ENCODE peak calls at places on chromosomes 2 and 18, in nine cellular contexts. One of them, this sample, is unnamed.

GRCh38 chr18:39341106-39341505 is 1775.5 kb upstream of the CELF4 start:
- DNase-seq in hepatocyte: no peak
- DNase-seq in stimulated activated CD4-positive, alpha-beta T cell treated with anti-CD3 and anti-CD28 coated beads, TNF-alpha, amount 100 ng/mL, for 24 hours: no peak
- DNase-seq in Ammon's horn: no peak
- DNase-seq in MV-4-11: no peak
- DNase-seq in iPS DF 19.7: no peak
- DNase-seq in A549: no peak
- DNase-seq in activated gamma-delta T cell: no peak
- DNase-seq in fibroblast of the aortic adventitia: no peak
- DNase-seq in this sample: no peak

GRCh38 chr18:75208055-75208835 is 694 bp downstream of the PTGR3 start:
- DNase-seq in hepatocyte: peak; percentile 71
- DNase-seq in stimulated activated CD4-positive, alpha-beta T cell treated with anti-CD3 and anti-CD28 coated beads, TNF-alpha, amount 100 ng/mL, for 24 hours: peak; percentile 48
- DNase-seq in Ammon's horn: peak; percentile 63
- DNase-seq in MV-4-11: peak; percentile 45
- DNase-seq in iPS DF 19.7: no peak
- DNase-seq in A549: peak; percentile 47
- DNase-seq in activated gamma-delta T cell: peak; percentile 34
- DNase-seq in fibroblast of the aortic adventitia: peak; percentile 57
- DNase-seq in this sample: no peak

GRCh38 chr2:205612661-205613060 is 69.6 kb upstream of the NRP2 start:
- DNase-seq in hepatocyte: no peak
- DNase-seq in stimulated activated CD4-positive, alpha-beta T cell treated with anti-CD3 and anti-CD28 coated beads, TNF-alpha, amount 100 ng/mL, for 24 hours: peak; percentile 56
- DNase-seq in Ammon's horn: no peak
- DNase-seq in MV-4-11: no peak
- DNase-seq in iPS DF 19.7: no peak
- DNase-seq in A549: no peak
- DNase-seq in activated gamma-delta T cell: no peak
- DNase-seq in fibroblast of the aortic adventitia: no peak
- DNase-seq in this sample: no peak

GRCh38 chr2:73172963-73173362 is 29.4 kb upstream of the NOTO start:
- DNase-seq in hepatocyte: peak; percentile 21
- DNase-seq in stimulated activated CD4-positive, alpha-beta T cell treated with anti-CD3 and anti-CD28 coated beads, TNF-alpha, amount 100 ng/mL, for 24 hours: peak; percentile 51
- DNase-seq in Ammon's horn: no peak
- DNase-seq in MV-4-11: no peak
- DNase-seq in iPS DF 19.7: no peak
- DNase-seq in A549: no peak
- DNase-seq in activated gamma-delta T cell: no peak
- DNase-seq in fibroblast of the aortic adventitia: peak; percentile 12
- DNase-seq in this sample: no peak

GRCh38 chr2:25558262-25558661 is 115.1 kb downstream of the DTNB start:
- DNase-seq in hepatocyte: no peak
- DNase-seq in stimulated activated CD4-positive, alpha-beta T cell treated with anti-CD3 and anti-CD28 coated beads, TNF-alpha, amount 100 ng/mL, for 24 hours: peak; percentile 14
- DNase-seq in Ammon's horn: peak; percentile 34
- DNase-seq in MV-4-11: peak; percentile 95
- DNase-seq in iPS DF 19.7: no peak
- DNase-seq in A549: no peak
- DNase-seq in activated gamma-delta T cell: no peak
- DNase-seq in fibroblast of the aortic adventitia: peak; percentile 73
- DNase-seq in this sample: no peak

GRCh38 chr2:38835015-38835601 is 40.6 kb downstream of the DHX57 start:
- DNase-seq in hepatocyte: peak; percentile 39
- DNase-seq in stimulated activated CD4-positive, alpha-beta T cell treated with anti-CD3 and anti-CD28 coated beads, TNF-alpha, amount 100 ng/mL, for 24 hours: no peak
- DNase-seq in Ammon's horn: no peak
- DNase-seq in MV-4-11: peak; percentile 6
- DNase-seq in iPS DF 19.7: no peak
- DNase-seq in A549: peak; percentile 55
- DNase-seq in activated gamma-delta T cell: no peak
- DNase-seq in fibroblast of the aortic adventitia: peak; percentile 36
- DNase-seq in this sample: no peak

GRCh38 chr2:66772618-66773017 is 337.7 kb downstream of the MEIS1 start:
- DNase-seq in hepatocyte: peak; percentile 9
- DNase-seq in stimulated activated CD4-positive, alpha-beta T cell treated with anti-CD3 and anti-CD28 coated beads, TNF-alpha, amount 100 ng/mL, for 24 hours: no peak
- DNase-seq in Ammon's horn: no peak
- DNase-seq in MV-4-11: no peak
- DNase-seq in iPS DF 19.7: no peak
- DNase-seq in A549: no peak
- DNase-seq in activated gamma-delta T cell: no peak
- DNase-seq in fibroblast of the aortic adventitia: no peak
- DNase-seq in this sample: no peak

GRCh38 chr18:3875376-3875775 is 425.4 kb downstream of the TGIF1 start:
- DNase-seq in hepatocyte: no peak
- DNase-seq in stimulated activated CD4-positive, alpha-beta T cell treated with anti-CD3 and anti-CD28 coated beads, TNF-alpha, amount 100 ng/mL, for 24 hours: no peak
- DNase-seq in Ammon's horn: no peak
- DNase-seq in MV-4-11: no peak
- DNase-seq in iPS DF 19.7: no peak
- DNase-seq in A549: no peak
- DNase-seq in activated gamma-delta T cell: no peak
- DNase-seq in fibroblast of the aortic adventitia: no peak
- DNase-seq in this sample: no peak

GRCh38 chr2:224944707-224945106 is 97.6 kb downstream of the DOCK10 start:
- DNase-seq in hepatocyte: no peak
- DNase-seq in stimulated activated CD4-positive, alpha-beta T cell treated with anti-CD3 and anti-CD28 coated beads, TNF-alpha, amount 100 ng/mL, for 24 hours: no peak
- DNase-seq in Ammon's horn: no peak
- DNase-seq in MV-4-11: no peak
- DNase-seq in iPS DF 19.7: no peak
- DNase-seq in A549: no peak
- DNase-seq in activated gamma-delta T cell: no peak
- DNase-seq in fibroblast of the aortic adventitia: no peak
- DNase-seq in this sample: no peak

GRCh38 chr18:9008709-9009635 is 93.5 kb upstream of the NDUFV2 start:
- DNase-seq in hepatocyte: peak; percentile 10
- DNase-seq in stimulated activated CD4-positive, alpha-beta T cell treated with anti-CD3 and anti-CD28 coated beads, TNF-alpha, amount 100 ng/mL, for 24 hours: no peak
- DNase-seq in Ammon's horn: no peak
- DNase-seq in MV-4-11: no peak
- DNase-seq in iPS DF 19.7: no peak
- DNase-seq in A549: no peak
- DNase-seq in activated gamma-delta T cell: no peak
- DNase-seq in fibroblast of the aortic adventitia: no peak
- DNase-seq in this sample: no peak

GRCh38 chr2:199716807-199717586 is 134.0 kb downstream of the FTCDNL1 start:
- DNase-seq in hepatocyte: no peak
- DNase-seq in stimulated activated CD4-positive, alpha-beta T cell treated with anti-CD3 and anti-CD28 coated beads, TNF-alpha, amount 100 ng/mL, for 24 hours: no peak
- DNase-seq in Ammon's horn: no peak
- DNase-seq in MV-4-11: no peak
- DNase-seq in iPS DF 19.7: no peak
- DNase-seq in A549: peak; percentile 51
- DNase-seq in activated gamma-delta T cell: no peak
- DNase-seq in fibroblast of the aortic adventitia: no peak
- DNase-seq in this sample: no peak

GRCh38 chr2:15334650-15335326 is 226.3 kb downstream of the NBAS start:
- DNase-seq in hepatocyte: no peak
- DNase-seq in stimulated activated CD4-positive, alpha-beta T cell treated with anti-CD3 and anti-CD28 coated beads, TNF-alpha, amount 100 ng/mL, for 24 hours: no peak
- DNase-seq in Ammon's horn: no peak
- DNase-seq in MV-4-11: no peak
- DNase-seq in iPS DF 19.7: no peak
- DNase-seq in A549: no peak
- DNase-seq in activated gamma-delta T cell: no peak
- DNase-seq in fibroblast of the aortic adventitia: peak; percentile 60
- DNase-seq in this sample: no peak

GRCh38 chr2:86025229-86025820 is 80.4 kb downstream of the POLR1A start:
- DNase-seq in hepatocyte: no peak
- DNase-seq in stimulated activated CD4-positive, alpha-beta T cell treated with anti-CD3 and anti-CD28 coated beads, TNF-alpha, amount 100 ng/mL, for 24 hours: no peak
- DNase-seq in Ammon's horn: peak; percentile 52
- DNase-seq in MV-4-11: no peak
- DNase-seq in iPS DF 19.7: no peak
- DNase-seq in A549: peak; percentile 57
- DNase-seq in activated gamma-delta T cell: no peak
- DNase-seq in fibroblast of the aortic adventitia: no peak
- DNase-seq in this sample: no peak

GRCh38 chr2:3465844-3466481 is 53.4 kb downstream of the ADI1 start:
- DNase-seq in hepatocyte: peak; percentile 68
- DNase-seq in stimulated activated CD4-positive, alpha-beta T cell treated with anti-CD3 and anti-CD28 coated beads, TNF-alpha, amount 100 ng/mL, for 24 hours: no peak
- DNase-seq in Ammon's horn: no peak
- DNase-seq in MV-4-11: peak; percentile 76
- DNase-seq in iPS DF 19.7: no peak
- DNase-seq in A549: peak; percentile 52
- DNase-seq in activated gamma-delta T cell: no peak
- DNase-seq in fibroblast of the aortic adventitia: peak; percentile 93
- DNase-seq in this sample: no peak

GRCh38 chr2:149743842-149744468 is 156.4 kb upstream of the MMADHC start:
- DNase-seq in hepatocyte: no peak
- DNase-seq in stimulated activated CD4-positive, alpha-beta T cell treated with anti-CD3 and anti-CD28 coated beads, TNF-alpha, amount 100 ng/mL, for 24 hours: no peak
- DNase-seq in Ammon's horn: no peak
- DNase-seq in MV-4-11: no peak
- DNase-seq in iPS DF 19.7: no peak
- DNase-seq in A549: peak; percentile 57
- DNase-seq in activated gamma-delta T cell: no peak
- DNase-seq in fibroblast of the aortic adventitia: peak; percentile 90
- DNase-seq in this sample: no peak

GRCh38 chr2:233414777-233415570 is 60.7 kb downstream of the DGKD start:
- DNase-seq in hepatocyte: no peak
- DNase-seq in stimulated activated CD4-positive, alpha-beta T cell treated with anti-CD3 and anti-CD28 coated beads, TNF-alpha, amount 100 ng/mL, for 24 hours: peak; percentile 54
- DNase-seq in Ammon's horn: no peak
- DNase-seq in MV-4-11: no peak
- DNase-seq in iPS DF 19.7: no peak
- DNase-seq in A549: peak; percentile 66
- DNase-seq in activated gamma-delta T cell: no peak
- DNase-seq in fibroblast of the aortic adventitia: peak; percentile 51
- DNase-seq in this sample: no peak

GRCh38 chr2:43104106-43104505 is 122.3 kb downstream of the ZFP36L2 start:
- DNase-seq in hepatocyte: no peak
- DNase-seq in stimulated activated CD4-positive, alpha-beta T cell treated with anti-CD3 and anti-CD28 coated beads, TNF-alpha, amount 100 ng/mL, for 24 hours: no peak
- DNase-seq in Ammon's horn: no peak
- DNase-seq in MV-4-11: no peak
- DNase-seq in iPS DF 19.7: no peak
- DNase-seq in A549: no peak
- DNase-seq in activated gamma-delta T cell: no peak
- DNase-seq in fibroblast of the aortic adventitia: no peak
- DNase-seq in this sample: no peak

GRCh38 chr2:45992021-45992745 is 305.0 kb upstream of the EPAS1 start:
- DNase-seq in hepatocyte: peak; percentile 49
- DNase-seq in stimulated activated CD4-positive, alpha-beta T cell treated with anti-CD3 and anti-CD28 coated beads, TNF-alpha, amount 100 ng/mL, for 24 hours: no peak
- DNase-seq in Ammon's horn: no peak
- DNase-seq in MV-4-11: no peak
- DNase-seq in iPS DF 19.7: no peak
- DNase-seq in A549: peak; percentile 99
- DNase-seq in activated gamma-delta T cell: no peak
- DNase-seq in fibroblast of the aortic adventitia: peak; percentile 98
- DNase-seq in this sample: no peak

GRCh38 chr2:39632871-39633270 is 32.8 kb upstream of the TMEM178A start:
- DNase-seq in hepatocyte: no peak
- DNase-seq in stimulated activated CD4-positive, alpha-beta T cell treated with anti-CD3 and anti-CD28 coated beads, TNF-alpha, amount 100 ng/mL, for 24 hours: no peak
- DNase-seq in Ammon's horn: no peak
- DNase-seq in MV-4-11: no peak
- DNase-seq in iPS DF 19.7: no peak
- DNase-seq in A549: no peak
- DNase-seq in activated gamma-delta T cell: no peak
- DNase-seq in fibroblast of the aortic adventitia: peak; percentile 98
- DNase-seq in this sample: no peak

GRCh38 chr2:8882094-8882493 is 44.7 kb upstream of the KIDINS220 start:
- DNase-seq in hepatocyte: no peak
- DNase-seq in stimulated activated CD4-positive, alpha-beta T cell treated with anti-CD3 and anti-CD28 coated beads, TNF-alpha, amount 100 ng/mL, for 24 hours: no peak
- DNase-seq in Ammon's horn: peak; percentile 25
- DNase-seq in MV-4-11: peak; percentile 28
- DNase-seq in iPS DF 19.7: peak; percentile 42
- DNase-seq in A549: peak; percentile 55
- DNase-seq in activated gamma-delta T cell: no peak
- DNase-seq in fibroblast of the aortic adventitia: peak; percentile 33
- DNase-seq in this sample: peak; percentile 68

GRCh38 chr18:34544930-34545329 is 165.2 kb upstream of the DTNA start:
- DNase-seq in hepatocyte: no peak
- DNase-seq in stimulated activated CD4-positive, alpha-beta T cell treated with anti-CD3 and anti-CD28 coated beads, TNF-alpha, amount 100 ng/mL, for 24 hours: no peak
- DNase-seq in Ammon's horn: no peak
- DNase-seq in MV-4-11: no peak
- DNase-seq in iPS DF 19.7: no peak
- DNase-seq in A549: no peak
- DNase-seq in activated gamma-delta T cell: no peak
- DNase-seq in fibroblast of the aortic adventitia: no peak
- DNase-seq in this sample: no peak

GRCh38 chr2:208064220-208064951 is 39.1 kb upstream of the PLEKHM3 start:
- DNase-seq in hepatocyte: no peak
- DNase-seq in stimulated activated CD4-positive, alpha-beta T cell treated with anti-CD3 and anti-CD28 coated beads, TNF-alpha, amount 100 ng/mL, for 24 hours: no peak
- DNase-seq in Ammon's horn: no peak
- DNase-seq in MV-4-11: peak; percentile 72
- DNase-seq in iPS DF 19.7: no peak
- DNase-seq in A549: peak; percentile 23
- DNase-seq in activated gamma-delta T cell: no peak
- DNase-seq in fibroblast of the aortic adventitia: peak; percentile 93
- DNase-seq in this sample: no peak

GRCh38 chr2:71561441-71562267 is 108.3 kb downstream of the DYSF start:
- DNase-seq in hepatocyte: no peak
- DNase-seq in stimulated activated CD4-positive, alpha-beta T cell treated with anti-CD3 and anti-CD28 coated beads, TNF-alpha, amount 100 ng/mL, for 24 hours: no peak
- DNase-seq in Ammon's horn: no peak
- DNase-seq in MV-4-11: no peak
- DNase-seq in iPS DF 19.7: no peak
- DNase-seq in A549: no peak
- DNase-seq in activated gamma-delta T cell: no peak
- DNase-seq in fibroblast of the aortic adventitia: no peak
- DNase-seq in this sample: no peak

GRCh38 chr2:44578401-44579135 is 216.8 kb downstream of the CAMKMT start:
- DNase-seq in hepatocyte: no peak
- DNase-seq in stimulated activated CD4-positive, alpha-beta T cell treated with anti-CD3 and anti-CD28 coated beads, TNF-alpha, amount 100 ng/mL, for 24 hours: no peak
- DNase-seq in Ammon's horn: no peak
- DNase-seq in MV-4-11: peak; percentile 90
- DNase-seq in iPS DF 19.7: no peak
- DNase-seq in A549: no peak
- DNase-seq in activated gamma-delta T cell: no peak
- DNase-seq in fibroblast of the aortic adventitia: peak; percentile 69
- DNase-seq in this sample: no peak

GRCh38 chr2:1590611-1591460 is 153.5 kb downstream of the PXDN start:
- DNase-seq in hepatocyte: no peak
- DNase-seq in stimulated activated CD4-positive, alpha-beta T cell treated with anti-CD3 and anti-CD28 coated beads, TNF-alpha, amount 100 ng/mL, for 24 hours: no peak
- DNase-seq in Ammon's horn: no peak
- DNase-seq in MV-4-11: no peak
- DNase-seq in iPS DF 19.7: no peak
- DNase-seq in A549: no peak
- DNase-seq in activated gamma-delta T cell: no peak
- DNase-seq in fibroblast of the aortic adventitia: peak; percentile 28
- DNase-seq in this sample: no peak

GRCh38 chr2:172308253-172308935 is 119.0 kb upstream of the ITGA6 start:
- DNase-seq in hepatocyte: no peak
- DNase-seq in stimulated activated CD4-positive, alpha-beta T cell treated with anti-CD3 and anti-CD28 coated beads, TNF-alpha, amount 100 ng/mL, for 24 hours: no peak
- DNase-seq in Ammon's horn: no peak
- DNase-seq in MV-4-11: peak; percentile 10
- DNase-seq in iPS DF 19.7: no peak
- DNase-seq in A549: no peak
- DNase-seq in activated gamma-delta T cell: no peak
- DNase-seq in fibroblast of the aortic adventitia: no peak
- DNase-seq in this sample: no peak

GRCh38 chr2:47264183-47264582 is 109.1 kb upstream of the STPG4 start:
- DNase-seq in hepatocyte: no peak
- DNase-seq in stimulated activated CD4-positive, alpha-beta T cell treated with anti-CD3 and anti-CD28 coated beads, TNF-alpha, amount 100 ng/mL, for 24 hours: no peak
- DNase-seq in Ammon's horn: peak; percentile 68
- DNase-seq in MV-4-11: peak; percentile 40
- DNase-seq in iPS DF 19.7: no peak
- DNase-seq in A549: peak; percentile 22
- DNase-seq in activated gamma-delta T cell: no peak
- DNase-seq in fibroblast of the aortic adventitia: no peak
- DNase-seq in this sample: no peak

GRCh38 chr2:105595536-105595935 is 149.2 kb upstream of the NCK2 start:
- DNase-seq in hepatocyte: peak; percentile 47
- DNase-seq in stimulated activated CD4-positive, alpha-beta T cell treated with anti-CD3 and anti-CD28 coated beads, TNF-alpha, amount 100 ng/mL, for 24 hours: peak; percentile 12
- DNase-seq in Ammon's horn: no peak
- DNase-seq in MV-4-11: no peak
- DNase-seq in iPS DF 19.7: no peak
- DNase-seq in A549: no peak
- DNase-seq in activated gamma-delta T cell: no peak
- DNase-seq in fibroblast of the aortic adventitia: no peak
- DNase-seq in this sample: no peak